ENCODE peak calls at places on chromosome 1, in seven cellular contexts. I is omental fat pad, C is RPMI7951, Y is HL-60, H is fibroblast of villous mesenchyme, G is IMR-90, U is lower lobe of right lung. D is an unnamed sample.

GRCh38 chr1:179632868-179633267 is 41.2 kb downstream of the TDRD5 start:
- DNase-seq in C (no peak), H (no peak), U (no peak), G (no peak), I (no peak), Y (no peak), D (no peak)

GRCh38 chr1:157994704-157995540 is 1.5 kb downstream of the KIRREL1 start:
- DNase-seq in H (no peak), U (no peak), G (peak; percentile 40), I (no peak), Y (no peak), C (peak; percentile 49), D (no peak)

GRCh38 chr1:24373044-24373443 is 40.5 kb downstream of the STPG1 start:
- DNase-seq in H (no peak), Y (no peak), C (no peak), I (no peak), G (no peak), U (no peak), D (no peak)

GRCh38 chr1:42506576-42506975 is 43.5 kb downstream of the CCDC30 start:
- DNase-seq in H (no peak), Y (no peak), C (no peak), G (no peak), U (no peak), I (no peak), D (no peak)

GRCh38 chr1:6270432-6270831 is 9.5 kb upstream of the GPR153 start:
- DNase-seq in H (no peak), G (no peak), I (no peak), U (no peak), Y (no peak), C (no peak), D (no peak)

GRCh38 chr1:46492871-46493270 is 3.2 kb downstream of the DMBX1 start:
- DNase-seq in I (no peak), Y (no peak), G (no peak), H (no peak), U (no peak), C (no peak), D (no peak)

GRCh38 chr1:182281541-182281940 is 110.0 kb downstream of the GLUL start:
- DNase-seq in Y (no peak), G (no peak), H (no peak), U (no peak), C (no peak), I (no peak), D (no peak)

GRCh38 chr1:181179980-181180964 is 91.8 kb downstream of the IER5 start:
- DNase-seq in Y (no peak), H (peak; percentile 64), U (peak; percentile 76), I (no peak), G (peak; percentile 84), C (peak; percentile 24), D (no peak)

GRCh38 chr1:114103992-114104391 is 49.7 kb downstream of the SYT6 start:
- DNase-seq in Y (no peak), H (no peak), U (no peak), I (no peak), C (no peak), G (no peak), D (no peak)

GRCh38 chr1:157240495-157241184 is 102.4 kb upstream of the ETV3 start:
- DNase-seq in H (no peak), I (no peak), C (no peak), U (peak; percentile 84), G (no peak), Y (no peak), D (no peak)

GRCh38 chr1:87327362-87328120 is 1.1 kb upstream of the LMO4 start:
- DNase-seq in Y (no peak), C (peak; percentile 1), I (no peak), G (no peak), H (no peak), U (no peak), D (no peak)

GRCh38 chr1:208243522-208243850 is 698 bp downstream of the PLXNA2 start:
- DNase-seq in I (no peak), U (no peak), Y (no peak), H (no peak), G (no peak), C (no peak), D (no peak)

GRCh38 chr1:237873487-237873927 is 17.2 kb downstream of the ZP4 start:
- DNase-seq in H (peak; percentile 31), I (no peak), C (peak; percentile 95), Y (no peak), U (no peak), G (peak; percentile 64), D (no peak)

GRCh38 chr1:107965112-107965991 is at the start of gene VAV3:
- DNase-seq in U (peak; percentile 84), Y (peak; percentile 62), G (peak; percentile 10), C (peak; percentile 62), H (peak; percentile 47), I (no peak), D (peak; percentile 74)

GRCh38 chr1:109705411-109705810 is 6.6 kb upstream of the GSTM5 start:
- DNase-seq in G (peak; percentile 0), Y (no peak), H (no peak), U (no peak), I (no peak), C (no peak), D (no peak)

GRCh38 chr1:24790490-24790889 is 45.2 kb downstream of the CLIC4 start:
- DNase-seq in Y (no peak), G (no peak), H (no peak), I (no peak), U (no peak), C (no peak), D (no peak)

GRCh38 chr1:6245086-6245868 is 1.3 kb downstream of the HES3 start:
- DNase-seq in I (peak; percentile 53), Y (peak; percentile 81), G (peak; percentile 71), C (peak; percentile 73), H (peak; percentile 73), U (peak; percentile 86), D (peak; percentile 54)

GRCh38 chr1:202143011-202143767 is 1.3 kb downstream of the ARL8A start:
- DNase-seq in H (peak; percentile 45), C (no peak), Y (no peak), G (no peak), I (no peak), U (peak; percentile 69), D (peak; percentile 64)

GRCh38 chr1:156471496-156472490 is 28.8 kb downstream of the MEF2D start:
- DNase-seq in C (no peak), Y (no peak), H (no peak), G (no peak), I (no peak), U (peak; percentile 85), D (no peak)

GRCh38 chr1:8880068-8880676 is 1.7 kb upstream of the ENO1 start:
- DNase-seq in Y (no peak), I (no peak), G (peak; percentile 97), H (peak; percentile 96), U (no peak), C (peak; percentile 92), D (peak; percentile 79)

GRCh38 chr1:110412576-110412975 is 5.1 kb upstream of the LAMTOR5 start:
- DNase-seq in G (peak; percentile 63), I (peak; percentile 39), C (peak; percentile 69), H (peak; percentile 90), Y (peak; percentile 49), U (peak; percentile 75), D (peak; percentile 29)

GRCh38 chr1:62637392-62638105 is 40.2 kb downstream of the ANGPTL3 start:
- DNase-seq in C (peak; percentile 6), G (no peak), Y (no peak), H (no peak), U (no peak), I (no peak), D (no peak)

GRCh38 chr1:37471345-37472231 is 2.8 kb upstream of the ZC3H12A start:
- DNase-seq in G (peak; percentile 90), C (peak; percentile 95), Y (peak; percentile 45), U (peak; percentile 77), H (peak; percentile 94), I (no peak), D (peak; percentile 1)

GRCh38 chr1:232472485-232473041 is 157.4 kb downstream of the SIPA1L2 start:
- DNase-seq in G (peak; percentile 83), I (no peak), U (no peak), C (peak; percentile 44), H (peak; percentile 91), Y (no peak), D (no peak)

GRCh38 chr1:19033926-19034680 is 77.6 kb upstream of the IFFO2 start:
- DNase-seq in U (peak; percentile 37), G (peak; percentile 56), C (no peak), H (no peak), Y (no peak), I (no peak), D (no peak)

GRCh38 chr1:199010492-199010891 is 371.7 kb downstream of the PTPRC start:
- DNase-seq in C (no peak), I (no peak), U (no peak), H (no peak), Y (no peak), G (no peak), D (peak; percentile 73)